ENCODE peak calls at places on chromosomes 1 and 21, in seven cellular contexts. I is transverse colon, E is HepG2, O is tibial nerve, R is SK-N-SH, M is ovary, V is suprapubic skin. F is an unnamed sample.

GRCh38 chr1:43853161-43853921 is 80.3 kb upstream of the ARTN start:
- DNase-seq in I (peak; percentile 78), E (no peak), O (peak; percentile 24), R (peak; percentile 76), M (peak; percentile 51), V (no peak), F (no peak)

GRCh38 chr21:41664881-41665765 is 101.7 kb downstream of the RIPK4 start:
- DNase-seq in I (no peak), E (no peak), O (peak; percentile 24), R (no peak), M (peak; percentile 30), V (peak; percentile 75), F (no peak)

GRCh38 chr21:27359141-27359540 is 392.3 kb upstream of the ADAMTS5 start:
- DNase-seq in I (no peak), E (no peak), O (no peak), R (no peak), M (no peak), V (no peak), F (no peak)

GRCh38 chr21:44954281-44954771 is 14.5 kb downstream of the SLX9 start:
- DNase-seq in I (no peak), E (no peak), O (no peak), R (no peak), M (no peak), V (no peak), F (no peak)

GRCh38 chr1:107547363-107548155 is 406.7 kb downstream of the NTNG1 start:
- DNase-seq in I (no peak), E (no peak), O (no peak), R (no peak), M (no peak), V (no peak), F (no peak)

GRCh38 chr1:150192012-150192411 is 42.3 kb downstream of the PLEKHO1 start:
- DNase-seq in I (no peak), E (no peak), O (no peak), R (no peak), M (no peak), V (no peak), F (no peak)

GRCh38 chr1:66732407-66733166 is 19.7 kb upstream of the DYNLT5 start:
- DNase-seq in I (no peak), E (no peak), O (no peak), R (no peak), M (no peak), V (no peak), F (no peak)

GRCh38 chr1:81670286-81670685 is 130.4 kb upstream of the ADGRL2 start:
- DNase-seq in I (peak; percentile 56), E (no peak), O (peak; percentile 19), R (peak; percentile 35), M (peak; percentile 61), V (peak; percentile 62), F (no peak)

GRCh38 chr1:53350853-53351767 is 23.2 kb upstream of the LRP8 start:
- DNase-seq in I (no peak), E (no peak), O (no peak), R (no peak), M (peak; percentile 1), V (no peak), F (peak; percentile 55)

GRCh38 chr1:99685516-99686180 is 39.7 kb downstream of the PALMD start:
- DNase-seq in I (peak; percentile 68), E (peak; percentile 53), O (peak; percentile 66), R (peak; percentile 44), M (peak; percentile 77), V (peak; percentile 92), F (peak; percentile 93)

GRCh38 chr1:198024782-198025181 is 107.6 kb downstream of the LHX9 start:
- DNase-seq in I (no peak), E (no peak), O (no peak), R (no peak), M (no peak), V (no peak), F (no peak)

GRCh38 chr1:91440845-91441244 is 36.2 kb upstream of the HFM1 start:
- DNase-seq in I (no peak), E (peak; percentile 3), O (no peak), R (peak; percentile 21), M (no peak), V (no peak), F (no peak)

GRCh38 chr1:29599071-29599470 is 362.7 kb downstream of the PTPRU start:
- DNase-seq in I (no peak), E (no peak), O (no peak), R (no peak), M (no peak), V (no peak), F (peak; percentile 91)

GRCh38 chr1:27306892-27307850 is 14.8 kb upstream of the TMEM222 start:
- DNase-seq in I (no peak), E (peak; percentile 31), O (no peak), R (no peak), M (no peak), V (no peak), F (no peak)

GRCh38 chr21:39381009-39381408 is 32.1 kb upstream of the HMGN1 start:
- DNase-seq in I (no peak), E (no peak), O (no peak), R (peak; percentile 28), M (no peak), V (no peak), F (no peak)

GRCh38 chr1:107648071-107648470 is 316.9 kb downstream of the VAV3 start:
- DNase-seq in I (no peak), E (no peak), O (no peak), R (no peak), M (no peak), V (no peak), F (no peak)

GRCh38 chr1:51231121-51231520 is 5.0 kb upstream of the RNF11 start:
- DNase-seq in I (no peak), E (no peak), O (no peak), R (no peak), M (no peak), V (no peak), F (no peak)

GRCh38 chr1:114208106-114208505 is 54.4 kb upstream of the SYT6 start:
- DNase-seq in I (no peak), E (no peak), O (no peak), R (no peak), M (no peak), V (no peak), F (no peak)

GRCh38 chr1:22114083-22115012 is 28.5 kb downstream of the WNT4 start:
- DNase-seq in I (no peak), E (no peak), O (no peak), R (peak; percentile 27), M (peak; percentile 88), V (peak; percentile 58), F (no peak)

GRCh38 chr1:90568436-90568835 is 148.7 kb downstream of the BARHL2 start:
- DNase-seq in I (no peak), E (no peak), O (no peak), R (no peak), M (no peak), V (no peak), F (no peak)

GRCh38 chr1:24878775-24879742 is 51.0 kb downstream of the RUNX3 start:
- DNase-seq in I (no peak), E (peak; percentile 51), O (no peak), R (no peak), M (peak; percentile 7), V (peak; percentile 5), F (no peak)

GRCh38 chr1:6275826-6276764 is 15.2 kb upstream of the GPR153 start:
- DNase-seq in I (peak; percentile 43), E (no peak), O (no peak), R (no peak), M (peak; percentile 89), V (no peak), F (no peak)
- TF ChIP-seq EP300 in I (no peak), E (no peak), O (peak; percentile 45), R (no peak), M (no peak), V (no peak), F (no peak)

DNA sequence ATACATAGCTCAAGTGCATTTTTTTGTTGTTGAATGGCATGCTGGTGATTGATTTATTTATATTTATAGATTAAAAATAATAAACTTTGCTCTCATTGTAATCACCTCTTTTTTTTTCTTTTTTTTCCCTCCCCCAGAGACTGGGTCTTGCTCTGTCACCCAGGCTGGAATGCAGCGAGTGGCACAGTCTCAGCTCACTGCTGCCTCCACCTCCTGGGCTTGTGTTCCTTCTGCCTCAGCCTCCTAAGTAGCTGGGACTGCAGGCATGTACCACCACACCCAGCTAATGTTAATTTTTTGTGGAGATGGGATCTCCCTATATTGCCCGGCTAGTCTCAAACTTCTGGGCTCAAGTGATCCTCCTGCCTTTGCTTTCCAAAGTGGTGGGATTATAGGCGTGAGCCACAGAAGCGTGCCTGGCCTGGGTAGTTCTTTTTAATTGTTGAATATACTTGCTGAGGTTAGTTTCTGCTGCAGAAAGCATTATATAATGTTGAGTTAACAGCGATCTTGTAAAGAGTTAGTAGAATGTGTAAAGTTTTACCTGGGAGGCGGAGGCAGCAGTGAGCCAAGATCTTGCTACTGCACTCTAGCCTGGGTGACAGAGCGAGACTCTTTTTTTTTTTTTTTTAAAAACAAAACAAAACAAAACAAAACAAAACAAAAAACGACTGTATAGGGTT is 82.6 kb downstream of the CAMTA1 start:
- DNase-seq in I (no peak), E (no peak), O (no peak), R (no peak), M (no peak), V (no peak), F (no peak)
- TF ChIP-seq CTCF in I (no peak), E (no peak), O (no peak), R (no peak), M (no peak), V (no peak), F (no peak)

DNA sequence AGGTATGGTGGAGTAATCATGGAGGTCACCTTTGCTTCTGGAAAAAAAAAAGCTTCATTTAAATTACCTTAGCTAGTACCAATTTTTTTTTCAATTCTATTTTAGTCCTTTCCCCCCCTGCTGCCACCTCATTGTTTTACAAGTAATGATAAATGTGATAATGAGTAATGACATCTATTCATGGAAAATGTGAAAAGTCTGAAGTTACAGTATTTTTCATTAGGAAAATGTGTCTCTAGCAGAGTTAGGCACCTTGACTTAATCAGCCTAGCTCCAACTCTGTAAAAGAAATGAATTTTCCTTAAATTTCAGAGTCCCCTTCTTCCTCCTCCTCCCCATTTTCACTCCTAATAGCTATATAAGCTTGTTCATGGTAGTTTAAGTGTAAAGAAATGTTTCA is 204.9 kb upstream of the USP25 start:
- DNase-seq in I (no peak), E (no peak), O (no peak), R (no peak), M (no peak), V (no peak), F (no peak)
- TF ChIP-seq EP300 in I (no peak), E (no peak), O (no peak), R (no peak), M (no peak), V (no peak), F (no peak)

GRCh38 chr1:57591854-57592253 is 168.0 kb upstream of the DAB1 start:
- DNase-seq in I (no peak), E (no peak), O (no peak), R (no peak), M (no peak), V (no peak), F (no peak)

GRCh38 chr1:57586842-57587241 is 163.0 kb upstream of the DAB1 start:
- DNase-seq in I (no peak), E (no peak), O (no peak), R (no peak), M (no peak), V (no peak), F (no peak)

DNA sequence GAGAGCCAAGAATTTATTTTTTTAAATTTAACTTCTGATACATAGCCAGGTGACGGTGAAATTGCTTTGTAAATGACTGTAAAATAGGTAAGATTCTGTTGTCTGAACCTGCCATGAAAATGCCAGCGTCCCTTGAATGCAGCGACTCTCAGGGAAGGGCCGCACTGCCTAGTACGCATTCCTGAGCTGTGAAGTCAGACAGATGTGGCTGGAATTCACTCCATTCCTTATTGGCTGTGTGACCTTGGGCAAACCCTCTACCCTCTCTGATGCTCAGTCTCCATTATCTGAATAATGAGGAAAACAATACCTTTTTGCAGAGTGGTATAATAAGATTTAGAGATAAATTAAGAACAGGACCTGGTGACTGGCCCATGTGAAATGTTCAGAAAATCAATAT is 167.1 kb upstream of the DAB1 start:
- DNase-seq in I (no peak), E (no peak), O (no peak), R (no peak), M (no peak), V (no peak), F (no peak)
- TF ChIP-seq CTCF in I (no peak), E (no peak), O (no peak), R (no peak), M (no peak), V (no peak), F (no peak)

F was measured in esophagus muscularis mucosa.